ENCODE peak calls at places on chromosomes 3 and 15, in ten cellular contexts. Y is Right ventricle myocardium inferior; D is ELR; L is LNCaP clone FGC; M is H7; Q is cardiac fibroblast; T is activated effector memory CD4-positive, alpha-beta T cell treated with anti-CD3 and anti-CD28 coated beads, Interleukin-2, amount 50 U/mL, for 16 hours; J is omental fat pad; B is gastrocnemius medialis; Z is A549. A is an unnamed sample.

GRCh38 chr15:51100785-51101489 is 6.2 kb upstream of the TNFAIP8L3 start:
- DNase-seq in Y (no peak), D (no peak), L (no peak), M (no peak), Q (no peak), T (no peak), J (no peak), B (no peak), Z (no peak), A (no peak)

GRCh38 chr3:31968391-31968926 is 12.6 kb downstream of the OSBPL10 start:
- DNase-seq in Y (no peak), D (peak), L (no peak), M (no peak), Q (peak), T (no peak), J (no peak), B (no peak), Z (no peak), A (no peak)

GRCh38 chr3:120284702-120285507 is at the start of gene GPR156:
- DNase-seq in Y (no peak), D (peak), L (no peak), M (peak), Q (peak), T (no peak), J (no peak), B (no peak), Z (peak), A (no peak)

GRCh38 chr3:196793224-196793623 is 53.6 kb downstream of the PAK2 start:
- DNase-seq in Y (no peak), D (peak), L (peak), M (peak), Q (peak), T (no peak), J (no peak), B (no peak), Z (peak), A (peak)

GRCh38 chr3:58868101-58868779 is 181.6 kb downstream of the CFAP20DC start:
- DNase-seq in Y (no peak), D (no peak), L (no peak), M (no peak), Q (no peak), T (no peak), J (no peak), B (no peak), Z (no peak), A (no peak)

GRCh38 chr3:110391045-110391444 is 680.6 kb upstream of the NECTIN3 start:
- DNase-seq in Y (no peak), D (no peak), L (no peak), M (no peak), Q (no peak), T (no peak), J (no peak), B (no peak), Z (no peak), A (no peak)

GRCh38 chr15:63598467-63599400 is 1.5 kb downstream of the FBXL22 start:
- DNase-seq in Y (no peak), D (no peak), L (no peak), M (no peak), Q (no peak), T (no peak), J (no peak), B (no peak), Z (no peak), A (no peak)

GRCh38 chr15:51982770-51983103 is 11.2 kb upstream of the LEO1 start:
- DNase-seq in Y (no peak), D (no peak), L (no peak), M (no peak), Q (no peak), T (no peak), J (no peak), B (no peak), Z (no peak), A (no peak)

GRCh38 chr3:183844606-183845005 is 19.2 kb upstream of the MAP6D1 start:
- DNase-seq in Y (no peak), D (peak), L (no peak), M (no peak), Q (peak), T (no peak), J (no peak), B (no peak), Z (no peak), A (peak)

A was measured in AG04449.